ENCODE peak calls at places on chromosomes 4 and X, in seven cellular contexts. U is activated CD8-positive, alpha-beta memory T cell treated with anti-CD3 and anti-CD28 coated beads for 48 hours; J is kidney glomerular epithelial cell; C is mucosa of gallbladder; K is neural progenitor cell; E is NT2/D1; M is H9. Y is an unnamed sample.

GRCh38 chr4:55609393-55609821 is 17.4 kb upstream of the PDCL2 start:
- DNase-seq in E (no peak), M (no peak), U (no peak), J (no peak), K (peak; percentile 13), C (no peak), Y (peak; percentile 73)

GRCh38 chr4:7341486-7342222 is 93.1 kb downstream of the PSAPL1 start:
- DNase-seq in M (no peak), E (no peak), K (no peak), C (no peak), J (peak; percentile 6), U (no peak), Y (no peak)

GRCh38 chr4:104099141-104099540 is 379.4 kb upstream of the TACR3 start:
- DNase-seq in C (no peak), J (no peak), U (no peak), E (no peak), K (no peak), M (no peak), Y (no peak)

GRCh38 chr4:40193018-40193571 is 3.7 kb upstream of the RHOH start:
- DNase-seq in E (no peak), M (no peak), C (no peak), K (no peak), U (no peak), J (no peak), Y (no peak)

GRCh38 chr4:1509366-1509765 is 103.1 kb upstream of the NKX1-1 start:
- DNase-seq in K (no peak), U (no peak), E (no peak), M (no peak), J (no peak), C (no peak), Y (no peak)

GRCh38 chr4:153438916-153439756 is 27.0 kb upstream of the TMEM131L start:
- DNase-seq in K (no peak), U (no peak), E (no peak), C (no peak), J (no peak), M (no peak), Y (no peak)

GRCh38 chrX:15395794-15396193 is 11.6 kb upstream of the VEGFD start:
- DNase-seq in U (no peak), K (no peak), J (no peak), M (no peak), C (no peak), E (no peak), Y (no peak)

GRCh38 chr4:12949719-12950118 is 534.4 kb downstream of the RAB28 start:
- DNase-seq in C (no peak), U (no peak), K (no peak), M (no peak), J (no peak), E (no peak), Y (no peak)

GRCh38 chr4:83691998-83692397 is 156.1 kb downstream of the GPAT3 start:
- DNase-seq in K (no peak), J (no peak), E (no peak), U (no peak), M (no peak), C (no peak), Y (peak; percentile 37)

GRCh38 chr4:5882947-5883346 is 9.9 kb downstream of the CRMP1 start:
- DNase-seq in J (no peak), C (no peak), K (no peak), U (no peak), E (no peak), M (no peak), Y (no peak)

GRCh38 chr4:74111990-74112389 is 13.0 kb upstream of the CXCL2 start:
- DNase-seq in J (peak; percentile 59), M (peak; percentile 34), C (peak; percentile 23), E (no peak), U (no peak), K (peak; percentile 15), Y (no peak)

Y was measured in HCEC 1CT.